ENCODE peak calls at places on chromosomes 16 and 17, in six cellular contexts. P, T, A, S, Q and W are unnamed samples.
A peak's percentile ranks its signal among the peaks of the same experiment; 100 is the strongest.

GRCh38 chr17:17108681-17109049 is 66.4 kb downstream of the MPRIP start:
- DNase-seq in P (no peak), Q (peak; percentile 57), T (no peak), A (peak; percentile 58), S (no peak), W (no peak)

GRCh38 chr17:59842901-59843652 is 49.7 kb downstream of the TUBD1 start:
- DNase-seq in S (no peak), P (peak; percentile 97), Q (peak; percentile 74), T (no peak), A (peak; percentile 29), W (no peak)

GRCh38 chr16:83955218-83956130 is 2.4 kb downstream of the OSGIN1 start:
- DNase-seq in S (peak; percentile 71), P (peak; percentile 36), T (no peak), A (no peak), Q (no peak), W (no peak)

GRCh38 chr16:2926660-2927646 is 15.2 kb downstream of the FLYWCH1 start:
- DNase-seq in Q (peak; percentile 95), S (peak; percentile 96), T (peak; percentile 86), P (peak; percentile 91), A (peak; percentile 88), W (peak; percentile 93)

GRCh38 chr16:88613293-88613692 is 25.1 kb upstream of the IL17C start:
- DNase-seq in S (no peak), Q (no peak), T (no peak), P (no peak), A (no peak), W (no peak)

GRCh38 chr17:50575581-50576210 is 15.2 kb downstream of the CACNA1G start:
- DNase-seq in Q (no peak), P (no peak), T (no peak), S (no peak), A (no peak), W (no peak)

GRCh38 chr16:70703041-70703834 is 17.4 kb upstream of the MTSS2 start:
- DNase-seq in P (peak; percentile 47), A (no peak), Q (no peak), S (peak; percentile 83), T (no peak), W (peak; percentile 88)

GRCh38 chr17:77203436-77203835 is 62.7 kb downstream of the SEC14L1 start:
- DNase-seq in T (no peak), P (no peak), A (no peak), Q (no peak), S (no peak), W (no peak)

GRCh38 chr16:10386517-10387377 is 886 bp downstream of the ATF7IP2 start:
- DNase-seq in P (peak; percentile 25), Q (no peak), T (peak; percentile 47), S (no peak), A (no peak), W (no peak)

GRCh38 chr17:17605083-17605746 is 13.7 kb upstream of the PEMT start:
- DNase-seq in S (no peak), T (no peak), P (no peak), A (no peak), Q (no peak), W (no peak)

GRCh38 chr16:18932243-18932997 is 6.2 kb upstream of the SMG1 start:
- DNase-seq in T (no peak), P (peak; percentile 30), A (no peak), S (no peak), Q (no peak), W (no peak)

GRCh38 chr16:57834936-57835335 is 32.6 kb upstream of the KIFC3 start:
- DNase-seq in S (no peak), Q (no peak), T (no peak), A (no peak), P (peak; percentile 29), W (no peak)

GRCh38 chr17:73710095-73710592 is 65.9 kb upstream of the SDK2 start:
- DNase-seq in S (peak; percentile 63), A (peak; percentile 63), T (peak; percentile 60), Q (peak; percentile 65), P (peak; percentile 72), W (peak; percentile 82)

GRCh38 chr17:51687887-51688286 is 427.5 kb downstream of the UTP18 start:
- DNase-seq in T (no peak), A (no peak), S (no peak), Q (no peak), P (no peak), W (no peak)

GRCh38 chr16:80806957-80807356 is 2.6 kb upstream of the CDYL2 start:
- DNase-seq in A (no peak), P (peak; percentile 43), Q (no peak), T (no peak), S (no peak), W (no peak)

GRCh38 chr17:45346255-45347015 is 29.6 kb upstream of the MAP3K14 start:
- DNase-seq in Q (no peak), A (peak; percentile 53), S (no peak), P (peak; percentile 92), T (no peak), W (no peak)

GRCh38 chr17:55577687-55578086 is 66.4 kb upstream of the SMIM36 start:
- DNase-seq in Q (no peak), S (no peak), A (no peak), T (no peak), P (no peak), W (peak; percentile 67)

GRCh38 chr16:17515421-17516210 is 44.9 kb upstream of the XYLT1 start:
- DNase-seq in A (no peak), S (no peak), T (no peak), P (no peak), Q (no peak), W (no peak)

GRCh38 chr17:81583589-81584337 is 31.6 kb upstream of the FAAP100 start:
- DNase-seq in T (no peak), S (no peak), Q (no peak), A (no peak), P (no peak), W (no peak)

GRCh38 chr17:537133-537532 is 177.5 kb downstream of the VPS53 start:
- DNase-seq in P (no peak), S (no peak), T (no peak), Q (no peak), A (no peak), W (no peak)

GRCh38 chr16:2337431-2338296 is 2.9 kb downstream of the ABCA3 start:
- DNase-seq in A (no peak), P (no peak), S (no peak), Q (no peak), T (no peak), W (no peak)

GRCh38 chr16:9429946-9430345 is 338.5 kb downstream of the HAPSTR1 start:
- DNase-seq in A (no peak), S (no peak), Q (no peak), T (no peak), P (no peak), W (no peak)

GRCh38 chr16:65825191-65825856 is 541.2 kb upstream of the CDH5 start:
- DNase-seq in T (no peak), Q (no peak), S (no peak), P (no peak), A (no peak), W (no peak)

GRCh38 chr17:2931426-2931825 is 132.0 kb downstream of the OR1D5 start:
- DNase-seq in P (no peak), T (peak; percentile 80), S (no peak), A (no peak), Q (no peak), W (no peak)

GRCh38 chr16:24681793-24682192 is 47.7 kb upstream of the TNRC6A start:
- DNase-seq in P (peak; percentile 75), Q (no peak), T (no peak), S (no peak), A (no peak), W (no peak)

GRCh38 chr17:77404812-77405581 is 264.2 kb downstream of the SEC14L1 start:
- DNase-seq in A (peak; percentile 64), P (peak; percentile 68), T (peak; percentile 97), S (no peak), Q (peak; percentile 56), W (no peak)

GRCh38 chr16:82699711-82700495 is 73.1 kb downstream of the CDH13 start:
- DNase-seq in S (no peak), Q (no peak), P (peak; percentile 94), T (no peak), A (no peak), W (no peak)

GRCh38 chr17:17381438-17382059 is 78.4 kb downstream of the NT5M start:
- DNase-seq in Q (no peak), T (no peak), A (no peak), S (no peak), P (no peak), W (no peak)

GRCh38 chr16:75236736-75237397 is 14.6 kb downstream of the BCAR1 start:
- DNase-seq in A (no peak), Q (no peak), P (no peak), S (no peak), T (no peak), W (no peak)

GRCh38 chr16:48347191-48347860 is 37.9 kb downstream of the SIAH1 start:
- DNase-seq in T (no peak), S (no peak), A (no peak), Q (no peak), P (no peak), W (no peak)
- H3K27ac ChIP-seq in T (no peak overlapping the region), S (no peak overlapping the region), A (peak overlapping the region; percentile 6), Q (no peak overlapping the region), P (no peak overlapping the region), W (no peak overlapping the region)

DNA sequence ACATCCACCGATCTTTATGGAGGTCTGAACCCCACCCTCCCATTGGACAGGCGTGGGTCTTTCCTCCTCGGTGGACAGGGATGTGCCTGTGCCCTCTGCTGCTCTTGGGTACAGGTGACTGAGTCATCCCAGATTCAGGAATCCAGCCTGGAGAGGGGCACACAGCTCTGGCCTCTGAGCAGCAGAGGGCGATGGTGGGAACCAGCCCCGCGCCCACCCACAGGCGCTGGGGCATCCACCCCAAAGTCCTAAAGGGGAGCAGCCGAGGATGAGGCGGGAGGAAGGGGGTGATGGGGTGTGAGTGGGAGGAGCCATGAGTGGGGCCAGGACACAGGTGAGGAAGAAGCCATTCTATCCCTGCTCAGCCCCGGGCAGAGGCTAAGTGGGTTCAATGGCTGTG is 35.0 kb downstream of the ENGASE start:
- DNase-seq in S (no peak), P (no peak), T (no peak), Q (no peak), A (no peak), W (no peak)
- H3K27ac ChIP-seq in S (no peak overlapping the region), P (no peak overlapping the region), T (no peak overlapping the region), Q (no peak overlapping the region), A (no peak overlapping the region), W (no peak overlapping the region)

GRCh38 chr17:41793749-41794602 is 7.5 kb upstream of the JUP start:
- DNase-seq in T (no peak), A (no peak), Q (no peak), P (peak; percentile 67), S (no peak), W (no peak)
- H3K27ac ChIP-seq in T (no peak overlapping the region), A (peak overlapping the region; percentile 71), Q (peak overlapping the region; percentile 84), P (peak overlapping the region; percentile 99), S (peak overlapping the region; percentile 95), W (no peak overlapping the region)

DNA sequence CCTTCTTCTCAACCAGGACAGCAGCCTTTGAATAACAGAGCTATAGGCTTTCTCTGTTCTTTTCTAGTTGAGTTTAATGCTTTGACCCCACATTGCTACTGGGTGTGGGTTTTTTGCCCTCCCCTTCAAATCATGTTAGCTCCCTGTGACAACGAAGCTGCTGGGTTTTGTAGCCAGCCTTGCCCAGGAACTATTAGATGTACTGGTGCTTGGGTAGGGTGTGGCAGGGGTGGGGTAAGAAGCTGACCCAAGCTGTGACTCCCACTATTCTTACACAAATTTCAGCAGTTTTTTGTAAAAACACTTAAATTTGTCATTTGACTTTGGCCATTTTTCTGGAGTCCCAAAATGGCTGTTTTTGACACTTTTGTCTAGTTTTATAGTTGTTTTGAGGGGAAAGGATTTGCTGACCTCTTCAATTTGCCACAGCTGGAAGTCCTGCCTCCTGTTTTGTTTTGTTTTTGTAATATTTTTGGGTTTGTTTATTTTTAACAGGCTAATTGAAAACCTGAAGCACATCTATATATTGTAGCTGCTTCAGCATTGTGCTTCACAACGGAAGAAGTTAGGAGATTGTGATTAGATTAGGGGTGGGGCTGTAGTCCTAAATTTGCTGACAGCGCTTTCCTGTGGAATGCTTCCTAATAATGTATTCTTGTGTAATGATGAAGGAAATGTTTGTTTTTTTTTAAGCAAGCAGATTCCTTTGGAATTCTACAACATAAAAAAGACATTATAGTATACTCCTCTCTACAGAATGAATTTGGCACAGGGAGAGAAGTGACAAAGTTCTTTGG is 69.9 kb downstream of the NLK start:
- DNase-seq in Q (no peak), A (no peak), S (no peak), T (no peak), P (peak; percentile 51), W (no peak)
- H3K27ac ChIP-seq in Q (no peak overlapping the region), A (peak overlapping the region; percentile 1), S (peak overlapping the region; percentile 41), T (no peak overlapping the region), P (no peak overlapping the region), W (no peak overlapping the region)